ENCODE peak calls at places on chromosomes 16 and 17, in eight cellular contexts. C is prostate gland, I is neural progenitor cell, Q is heart right ventricle, J is kidney, M is A673, P is ovary, Z is tibial nerve. Y is an unnamed sample. For H3K4me1, the result is how much of the 10 kb centered on the place peaks cover.

GRCh38 chr17:79948406-79948917 is 87.2 kb downstream of the TBC1D16 start:
- DNase-seq in C (no peak), I (no peak), Q (no peak), J (peak), M (no peak), P (no peak), Z (no peak), Y (peak)

GRCh38 chr16:49487746-49488145 is 114.1 kb downstream of the C16orf78 start:
- DNase-seq in C (no peak), I (no peak), Q (no peak), J (no peak), M (no peak), P (no peak), Z (no peak), Y (no peak)

GRCh38 chr16:2520784-2521577 is 810 bp downstream of the AMDHD2 start:
- DNase-seq in C (no peak), I (peak), Q (peak), J (peak), M (no peak), P (peak), Z (no peak), Y (no peak)

GRCh38 chr17:55299162-55299838 is 34.5 kb downstream of the HLF start:
- DNase-seq in C (no peak), I (no peak), Q (no peak), J (no peak), M (no peak), P (no peak), Z (no peak), Y (no peak)

GRCh38 chr16:84500531-84500930 is 3.9 kb downstream of the MEAK7 start:
- DNase-seq in C (no peak), I (no peak), Q (no peak), J (peak), M (no peak), P (no peak), Z (no peak), Y (no peak)

GRCh38 chr16:48385272-48385953 is at the start of gene SIAH1:
- DNase-seq in C (peak), I (peak), Q (peak), J (peak), M (peak), P (peak), Z (peak), Y (peak)

GRCh38 chr17:2482218-2482617 is 29.5 kb downstream of the METTL16 start:
- DNase-seq in C (no peak), I (no peak), Q (no peak), J (no peak), M (peak), P (no peak), Z (no peak), Y (no peak)

GRCh38 chr16:80931985-80932720 is 74.5 kb downstream of the CMC2 start:
- DNase-seq in C (peak), I (peak), Q (peak), J (peak), M (peak), P (peak), Z (peak), Y (peak)

GRCh38 chr16:58755989-58756649 is 22.0 kb upstream of the GOT2 start:
- DNase-seq in C (peak), I (peak), Q (peak), J (peak), M (peak), P (peak), Z (peak), Y (peak)

GRCh38 chr17:19014628-19015215 is 10.2 kb upstream of the FAM83G start:
- DNase-seq in C (no peak), I (no peak), Q (no peak), J (peak), M (no peak), P (no peak), Z (no peak), Y (no peak)

GRCh38 chr17:5237541-5238016 is 2.9 kb upstream of the SCIMP start:
- DNase-seq in C (peak), I (peak), Q (no peak), J (no peak), M (peak), P (peak), Z (peak), Y (no peak)

GRCh38 chr17:40350410-40351184 is 13.9 kb downstream of the GJD3 start:
- DNase-seq in C (no peak), I (peak), Q (no peak), J (no peak), M (peak), P (no peak), Z (no peak), Y (no peak)

GRCh38 chr16:88974080-88974479 is 2.9 kb downstream of the CBFA2T3 start:
- DNase-seq in C (no peak), I (no peak), Q (no peak), J (no peak), M (no peak), P (no peak), Z (no peak), Y (no peak)

GRCh38 chr17:74303300-74303699 is 22.7 kb upstream of the KIF19 start:
- DNase-seq in C (no peak), I (no peak), Q (no peak), J (no peak), M (no peak), P (no peak), Z (no peak), Y (no peak)

GRCh38 chr16:84854759-84855158 is 35.0 kb downstream of the CRISPLD2 start:
- DNase-seq in C (no peak), I (no peak), Q (no peak), J (no peak), M (no peak), P (no peak), Z (no peak), Y (no peak)

GRCh38 chr16:84155226-84155625 is 10.1 kb downstream of the DNAAF1 start:
- DNase-seq in C (no peak), I (no peak), Q (no peak), J (no peak), M (no peak), P (no peak), Z (no peak), Y (no peak)

GRCh38 chr17:40062347-40063033 is at the start of gene THRA:
- DNase-seq in C (peak), I (peak), Q (peak), J (peak), M (peak), P (peak), Z (peak), Y (peak)

GRCh38 chr17:65434878-65435277 is 126.6 kb downstream of the AXIN2 start:
- DNase-seq in C (no peak), I (no peak), Q (no peak), J (no peak), M (no peak), P (no peak), Z (no peak), Y (no peak)

GRCh38 chr17:78901806-78902205 is 1.2 kb downstream of the CEP295NL start:
- DNase-seq in C (no peak), I (no peak), Q (no peak), J (no peak), M (no peak), P (no peak), Z (no peak), Y (no peak)
- H3K4me1 ChIP-seq in C (under half), I (under half), Q (half or more), J (under half), M (under half), P (under half), Z (under half), Y (under half)

GRCh38 chr17:82602487-82602886 is 45.8 kb downstream of the WDR45B start:
- DNase-seq in C (no peak), I (no peak), Q (no peak), J (no peak), M (no peak), P (no peak), Z (no peak), Y (no peak)
- H3K27ac ChIP-seq in C (no peak), I (no peak), Q (no peak), J (peak), M (no peak), P (peak), Z (no peak), Y (no peak)

DNA sequence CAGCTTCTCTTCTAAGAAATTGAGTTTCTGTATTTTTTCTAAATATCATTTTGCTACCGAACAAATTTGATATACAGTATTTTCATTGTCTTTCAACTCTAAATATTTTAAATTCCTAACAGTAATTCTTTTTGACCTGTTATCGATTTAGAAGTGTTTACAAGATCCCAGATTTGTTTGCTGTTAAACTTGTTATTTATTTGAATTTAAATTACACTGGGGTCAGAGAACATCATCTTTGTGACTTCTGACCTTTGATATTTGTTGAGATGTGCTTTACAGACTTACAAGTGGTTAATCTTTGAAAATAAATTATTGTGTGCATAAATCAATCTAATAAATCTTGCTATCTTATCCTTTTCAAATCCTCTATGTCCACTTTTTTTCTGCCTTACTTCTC is 94.2 kb downstream of the ARHGAP44 start:
- DNase-seq in C (no peak), I (no peak), Q (no peak), J (no peak), M (no peak), P (no peak), Z (no peak), Y (no peak)
- H3K4me1 ChIP-seq in C (under half), I (under half), Q (under half), J (under half), M (under half), P (under half), Z (under half), Y (under half)

GRCh38 chr17:58436805-58437239 is 19.5 kb upstream of the RNF43 start:
- DNase-seq in C (no peak), I (no peak), Q (no peak), J (no peak), M (no peak), P (no peak), Z (no peak), Y (no peak)
- H3K27ac ChIP-seq in C (no peak), I (no peak), Q (no peak), J (no peak), M (no peak), P (no peak), Z (no peak), Y (no peak)

GRCh38 chr16:31141489-31142108 is 6.1 kb upstream of the PRSS8 start:
- DNase-seq in C (no peak), I (no peak), Q (peak), J (peak), M (no peak), P (peak), Z (no peak), Y (peak)
- H3K4me1 ChIP-seq in C (under half), I (under half), Q (under half), J (under half), M (under half), P (under half), Z (under half), Y (under half)

DNA sequence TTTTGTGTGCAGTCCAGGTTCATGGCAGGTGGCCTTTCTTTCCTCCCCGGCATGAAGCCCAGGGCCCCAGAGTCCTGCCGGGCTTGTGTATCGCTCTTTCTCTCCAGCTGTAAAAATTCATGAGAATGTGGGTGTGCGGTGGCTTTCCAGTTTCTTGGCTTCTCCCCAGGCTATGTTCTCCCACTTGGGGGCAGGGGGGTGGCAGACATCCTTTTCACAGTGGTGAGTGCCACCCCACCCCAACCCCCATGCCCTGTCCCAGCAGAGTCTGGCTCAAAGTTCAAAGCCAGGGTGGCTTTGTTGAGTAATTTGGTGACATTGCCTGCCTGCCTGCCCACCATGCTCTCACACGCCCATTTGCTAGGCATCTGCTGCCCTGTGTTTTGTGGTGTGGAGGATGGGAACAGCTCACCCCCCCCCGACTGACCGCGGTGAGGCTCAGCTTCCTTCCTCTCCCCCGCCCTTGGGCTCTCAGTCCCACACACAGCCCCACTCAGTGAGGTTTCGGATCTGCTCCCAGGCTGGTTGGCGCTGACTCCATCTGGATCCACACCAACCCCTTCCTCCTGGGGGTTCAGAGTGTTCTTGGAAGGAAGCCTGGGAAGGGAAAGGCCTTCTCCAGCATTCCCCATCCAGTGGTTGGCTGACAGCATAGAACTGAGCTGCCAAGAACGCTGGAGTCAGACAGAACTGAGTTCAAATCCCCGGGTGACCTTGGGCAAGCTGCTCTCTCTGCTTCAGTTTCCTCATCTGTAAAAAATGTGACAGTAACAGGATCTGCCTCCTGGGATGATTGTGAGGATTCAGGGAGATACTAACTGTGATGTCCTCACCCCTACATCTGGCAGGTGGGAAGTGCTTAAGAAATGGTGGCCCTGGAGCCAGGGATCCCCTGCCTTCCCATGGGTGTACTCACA is 36.1 kb downstream of the CHD9 start:
- DNase-seq in C (peak), I (peak), Q (peak), J (peak), M (peak), P (peak), Z (peak), Y (peak)
- H3K27ac ChIP-seq in C (peak), I (no peak), Q (peak), J (peak), M (peak), P (peak), Z (peak), Y (peak)

Y was measured in uterus.